ENCODE peak calls at places on chromosomes 16 and 17, in five cellular contexts. P, G, B, E and V are unnamed samples.

GRCh38 chr16:89370081-89370511 is 120.3 kb downstream of the ANKRD11 start:
- DNase-seq in E (no peak), P (no peak), B (peak), G (peak), V (no peak)

GRCh38 chr16:82715833-82716232 is 89.1 kb downstream of the CDH13 start:
- DNase-seq in G (no peak), E (no peak), P (no peak), B (no peak), V (no peak)

GRCh38 chr17:74768069-74768762 is 7.9 kb downstream of the NAT9 start:
- DNase-seq in E (no peak), G (peak), B (no peak), P (no peak), V (no peak)

GRCh38 chr16:10181196-10182162 is 749 bp downstream of the GRIN2A start:
- DNase-seq in E (no peak), P (peak), B (no peak), G (peak), V (peak)

GRCh38 chr17:77515227-77515626 is 374.5 kb downstream of the SEC14L1 start:
- DNase-seq in P (no peak), E (no peak), B (no peak), G (no peak), V (no peak)

GRCh38 chr16:54066451-54067056 is 220.0 kb downstream of the IRX3 start:
- DNase-seq in G (no peak), P (no peak), E (no peak), B (no peak), V (no peak)

GRCh38 chr16:54351171-54351570 is 64.6 kb upstream of the IRX3 start:
- DNase-seq in E (no peak), G (no peak), B (no peak), P (peak), V (no peak)

GRCh38 chr16:28494141-28494851 is at the start of gene APOBR:
- DNase-seq in E (peak), P (no peak), B (no peak), G (peak), V (peak)

GRCh38 chr16:27444015-27444414 is 42.0 kb downstream of the IL21R start:
- DNase-seq in E (no peak), B (no peak), P (no peak), G (no peak), V (no peak)

GRCh38 chr16:87548086-87548485 is 54.2 kb upstream of the JPH3 start:
- DNase-seq in P (no peak), E (no peak), G (no peak), B (no peak), V (no peak)

GRCh38 chr16:1871974-1872635 is at the start of gene MEIOB:
- DNase-seq in P (peak), B (no peak), E (peak), G (peak), V (peak)

GRCh38 chr17:60077226-60077625 is 1.5 kb downstream of the HEATR6 start:
- DNase-seq in E (no peak), P (peak), B (no peak), G (no peak), V (no peak)

GRCh38 chr16:4176794-4177438 is 60.7 kb upstream of the ADCY9 start:
- DNase-seq in P (no peak), B (no peak), E (no peak), G (no peak), V (no peak)

GRCh38 chr16:55488306-55488705 is 9.3 kb downstream of the MMP2 start:
- DNase-seq in P (no peak), E (no peak), B (no peak), G (peak), V (no peak)

GRCh38 chr16:4675864-4676786 is 17.2 kb upstream of the NUDT16L1 start:
- DNase-seq in B (no peak), E (peak), P (no peak), G (no peak), V (no peak)

GRCh38 chr17:83161298-83162034 is 82.1 kb downstream of the METRNL start:
- DNase-seq in P (no peak), G (peak), B (no peak), E (no peak), V (no peak)

GRCh38 chr17:78857266-78857665 is 16.7 kb upstream of the USP36 start:
- DNase-seq in P (no peak), B (no peak), G (no peak), E (no peak), V (no peak)

GRCh38 chr17:46139365-46140210 is 53.6 kb downstream of the KANSL1 start:
- DNase-seq in P (no peak), G (no peak), E (no peak), B (no peak), V (no peak)

GRCh38 chr17:80441598-80442304 is 26.8 kb downstream of the ENDOV start:
- DNase-seq in B (no peak), P (no peak), G (no peak), E (no peak), V (no peak)

GRCh38 chr16:57830890-57831484 is 28.7 kb upstream of the KIFC3 start:
- DNase-seq in E (no peak), G (no peak), B (no peak), P (no peak), V (no peak)

GRCh38 chr17:60947100-60947499 is 269.4 kb downstream of the BCAS3 start:
- DNase-seq in B (no peak), P (no peak), G (no peak), E (no peak), V (no peak)

GRCh38 chr17:31820691-31821435 is 38.2 kb downstream of the COPRS start:
- DNase-seq in E (no peak), P (no peak), G (no peak), B (no peak), V (no peak)

GRCh38 chr17:72145972-72146755 is 25.3 kb downstream of the SOX9 start:
- DNase-seq in G (no peak), B (no peak), E (no peak), P (no peak), V (no peak)

GRCh38 chr16:62638964-62639861 is 603.0 kb upstream of the CDH8 start:
- DNase-seq in E (no peak), B (no peak), P (no peak), G (no peak), V (no peak)

GRCh38 chr17:1712271-1712670 is 2.1 kb upstream of the TLCD2 start:
- DNase-seq in E (no peak), G (no peak), B (no peak), P (no peak), V (no peak)
- H3K4me3 ChIP-seq in E (no peak), G (no peak), B (peak), P (no peak), V (no peak)

GRCh38 chr17:7445011-7445927 is at the start of gene CHRNB1:
- DNase-seq in E (peak), B (no peak), P (peak), G (peak), V (peak)
- H3K4me3 ChIP-seq in E (peak), B (peak), P (peak), G (peak), V (peak)

DNA sequence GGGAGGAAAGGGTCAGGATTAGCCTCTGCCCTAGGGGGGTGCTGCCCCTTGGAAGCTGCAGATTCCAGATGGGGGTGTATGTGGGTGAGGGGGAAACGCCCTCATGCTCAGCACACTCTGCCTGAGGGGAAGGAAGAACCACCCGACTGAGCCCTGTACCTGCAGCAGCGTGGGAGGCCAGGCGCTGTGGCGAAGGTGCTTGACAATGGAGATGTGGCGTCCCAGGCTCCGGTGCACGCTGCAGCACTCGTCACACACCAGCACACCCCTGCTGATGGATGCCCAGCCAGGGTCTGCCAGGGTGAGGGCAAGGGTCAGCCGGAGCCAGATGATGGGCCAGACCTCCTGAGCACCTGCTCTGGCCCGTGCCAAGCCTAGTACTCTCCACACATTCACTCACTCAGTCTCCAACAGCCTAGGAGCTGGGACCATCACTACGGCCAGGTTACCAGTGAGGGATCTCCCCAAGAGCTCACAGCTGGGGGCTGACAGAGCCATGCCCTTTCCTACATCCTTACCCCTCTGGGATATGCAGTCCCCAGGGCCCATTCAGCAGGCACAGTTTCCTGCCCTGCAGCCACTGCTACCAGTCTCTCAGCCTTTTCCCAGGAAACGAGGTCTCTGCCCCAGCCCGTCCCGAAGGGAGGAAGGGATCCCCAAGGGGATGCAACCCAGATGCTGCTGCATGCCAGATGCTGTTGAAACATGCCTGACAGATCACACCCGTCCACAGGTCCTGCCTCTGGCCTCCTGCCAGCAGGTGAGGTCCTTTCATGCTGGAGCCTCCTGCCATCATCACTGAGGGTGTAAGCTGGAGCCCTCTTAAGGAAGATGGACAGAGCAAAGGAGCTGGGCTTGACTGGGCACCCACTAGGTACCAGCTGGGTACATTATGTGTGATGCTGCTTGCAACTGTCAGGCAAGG is 5.9 kb downstream of the GIT1 start:
- DNase-seq in E (no peak), P (no peak), G (no peak), B (no peak), V (peak)
- H3K4me3 ChIP-seq in E (no peak), P (no peak), G (no peak), B (no peak), V (peak)

GRCh38 chr17:57855391-57856035 is 5.7 kb upstream of the MRPS23 start:
- DNase-seq in E (no peak), G (no peak), B (no peak), P (no peak), V (no peak)
- H3K4me3 ChIP-seq in E (no peak), G (no peak), B (no peak), P (no peak), V (no peak)

GRCh38 chr17:41762841-41763240 is 23.7 kb downstream of the JUP start:
- DNase-seq in P (no peak), B (no peak), E (no peak), G (no peak), V (no peak)
- H3K4me3 ChIP-seq in P (no peak), B (no peak), E (no peak), G (no peak), V (no peak)